ENCODE peak calls at places on chromosome X, in ten cellular contexts. T is aorta; U is HepG2; S is cerebellar nuclear complex; X is T follicular helper cell; E is NCI-H2227 treated with DMSO at 0.1 percent for 48 hours; Q is fibroblast of lung; Y is GM03348; P is CMK; V is stimulated activated CD4-positive, alpha-beta T cell treated with anti-CD3 and anti-CD28 coated beads, Interleukin-1b, Interleukin-23, amount 100 ng/mL, for 48 hours. F is an unnamed sample.

GRCh38 chrX:45602151-45602550 is 401.5 kb upstream of the DIPK2B start:
- DNase-seq in V (no peak), X (no peak), U (no peak), T (no peak), E (no peak), P (no peak), Y (peak; percentile 33), S (no peak), Q (peak; percentile 49), F (no peak)

GRCh38 chrX:129808163-129808828 is 28.5 kb downstream of the SASH3 start:
- DNase-seq in P (no peak), X (no peak), S (no peak), U (no peak), T (no peak), V (no peak), Q (peak; percentile 74), Y (no peak), E (no peak), F (no peak)

GRCh38 chrX:49166914-49167739 is 4.6 kb downstream of the MAGIX start:
- DNase-seq in Y (no peak), V (peak; percentile 71), E (no peak), S (no peak), Q (peak; percentile 85), P (peak; percentile 85), T (peak; percentile 93), X (no peak), U (no peak), F (peak; percentile 92)

GRCh38 chrX:55057691-55058249 is 17.1 kb upstream of the PAGE2B start:
- DNase-seq in S (no peak), Y (peak; percentile 20), T (no peak), E (peak; percentile 52), P (no peak), X (peak; percentile 16), Q (peak; percentile 46), V (peak; percentile 5), U (peak; percentile 7), F (peak; percentile 39)

GRCh38 chrX:69429339-69430014 is 74.6 kb upstream of the NALF2 start:
- DNase-seq in U (no peak), Y (no peak), T (no peak), V (no peak), Q (no peak), X (no peak), E (no peak), P (no peak), S (no peak), F (no peak)

GRCh38 chrX:145506225-145506624 is 258.9 kb downstream of the SPANXN1 start:
- DNase-seq in P (no peak), E (no peak), U (no peak), Q (no peak), Y (no peak), V (no peak), S (no peak), T (no peak), X (no peak), F (no peak)

GRCh38 chrX:56812515-56813105 is 83.6 kb downstream of the NBDY start:
- DNase-seq in Y (peak; percentile 32), P (no peak), Q (peak; percentile 24), X (no peak), V (no peak), T (no peak), S (no peak), E (no peak), U (no peak), F (peak; percentile 32)

GRCh38 chrX:130125090-130125489 is 14.8 kb upstream of the ELF4 start:
- DNase-seq in P (no peak), Q (peak; percentile 74), S (no peak), U (no peak), T (peak; percentile 71), Y (no peak), X (no peak), E (no peak), V (no peak), F (no peak)

GRCh38 chrX:45850775-45851433 is 650.2 kb upstream of the DIPK2B start:
- DNase-seq in U (peak; percentile 6), V (peak; percentile 42), X (no peak), P (no peak), T (peak; percentile 47), Y (peak; percentile 44), Q (peak; percentile 44), S (no peak), E (no peak), F (peak; percentile 52)

GRCh38 chrX:72051589-72051988 is 80.1 kb downstream of the RTL5 start:
- DNase-seq in U (no peak), V (no peak), P (no peak), E (no peak), S (no peak), Q (no peak), X (no peak), Y (no peak), T (no peak), F (no peak)

F was measured in myocyte.